ENCODE peak calls at places on chromosome 21, in eight cellular contexts. U is H1; R is GOT3; T is GM12865; W is LoVo; D is AG09319; G is astrocyte; S is CD8-positive, alpha-beta T cell. F is an unnamed sample.

GRCh38 chr21:42411197-42411869 is 7.6 kb downstream of the UBASH3A start:
- DNase-seq in U (no peak), R (no peak), T (no peak), W (no peak), D (no peak), G (no peak), S (peak), F (no peak)

GRCh38 chr21:37365657-37366487 is 701 bp upstream of the DYRK1A start:
- DNase-seq in U (no peak), R (no peak), T (peak), W (peak), D (no peak), G (peak), S (peak), F (no peak)

GRCh38 chr21:46084709-46085108 is 13.2 kb upstream of the COL6A2 start:
- DNase-seq in U (no peak), R (no peak), T (no peak), W (no peak), D (no peak), G (no peak), S (no peak), F (no peak)

GRCh38 chr21:18023099-18023498 is 203.9 kb upstream of the C21orf91 start:
- DNase-seq in U (no peak), R (no peak), T (no peak), W (no peak), D (no peak), G (no peak), S (no peak), F (no peak)

GRCh38 chr21:31329431-31330143 is 14.5 kb downstream of the TIAM1 start:
- DNase-seq in U (no peak), R (no peak), T (peak), W (no peak), D (no peak), G (no peak), S (no peak), F (no peak)

GRCh38 chr21:43603641-43604504 is 55.4 kb downstream of the HSF2BP start:
- DNase-seq in U (no peak), R (no peak), T (no peak), W (no peak), D (no peak), G (peak), S (no peak), F (no peak)

GRCh38 chr21:32819702-32820101 is 48.1 kb upstream of the PAXBP1 start:
- DNase-seq in U (no peak), R (peak), T (no peak), W (no peak), D (peak), G (peak), S (no peak), F (peak)

GRCh38 chr21:15289246-15289645 is 224.4 kb upstream of the NRIP1 start:
- DNase-seq in U (no peak), R (no peak), T (no peak), W (no peak), D (no peak), G (no peak), S (no peak), F (no peak)

GRCh38 chr21:10511116-10511515 is 10.3 kb upstream of the TPTE start:
- DNase-seq in U (no peak), R (no peak), T (no peak), W (no peak), D (no peak), G (no peak), S (no peak), F (no peak)

GRCh38 chr21:38534591-38534990 is 36.3 kb upstream of the ERG start:
- DNase-seq in U (no peak), R (no peak), T (no peak), W (no peak), D (no peak), G (no peak), S (no peak), F (no peak)

GRCh38 chr21:37060296-37060695 is 12.6 kb downstream of the PIGP start:
- DNase-seq in U (peak), R (peak), T (no peak), W (peak), D (peak), G (peak), S (no peak), F (peak)

GRCh38 chr21:41562101-41563000 is 54.4 kb upstream of the TMPRSS2 start:
- DNase-seq in U (no peak), R (no peak), T (no peak), W (no peak), D (no peak), G (no peak), S (no peak), F (peak)

GRCh38 chr21:18253252-18253651 is 8.6 kb downstream of the CHODL start:
- DNase-seq in U (no peak), R (no peak), T (no peak), W (no peak), D (no peak), G (no peak), S (no peak), F (no peak)

GRCh38 chr21:25283720-25284119 is 323.6 kb downstream of the MRPL39 start:
- DNase-seq in U (no peak), R (no peak), T (peak), W (no peak), D (peak), G (peak), S (no peak), F (peak)

GRCh38 chr21:44370027-44370735 is 16.8 kb downstream of the TRPM2 start:
- DNase-seq in U (no peak), R (peak), T (no peak), W (peak), D (no peak), G (peak), S (no peak), F (peak)

GRCh38 chr21:27101533-27101932 is 134.6 kb upstream of the ADAMTS5 start:
- DNase-seq in U (no peak), R (no peak), T (no peak), W (no peak), D (no peak), G (no peak), S (no peak), F (no peak)

GRCh38 chr21:41865002-41865777 is 14.0 kb downstream of the PRDM15 start:
- DNase-seq in U (no peak), R (no peak), T (peak), W (no peak), D (no peak), G (no peak), S (no peak), F (no peak)

GRCh38 chr21:45972716-45973474 is 8.7 kb upstream of the COL6A1 start:
- DNase-seq in U (no peak), R (no peak), T (no peak), W (no peak), D (peak), G (peak), S (no peak), F (peak)

GRCh38 chr21:15495965-15496364 is 233.8 kb upstream of the USP25 start:
- DNase-seq in U (no peak), R (no peak), T (no peak), W (peak), D (no peak), G (peak), S (no peak), F (no peak)

GRCh38 chr21:43331962-43332458 is 94.9 kb downstream of the SIK1 start:
- DNase-seq in U (no peak), R (no peak), T (no peak), W (no peak), D (no peak), G (peak), S (no peak), F (no peak)

GRCh38 chr21:42616366-42617340 is 36.8 kb upstream of the PDE9A start:
- DNase-seq in U (no peak), R (no peak), T (no peak), W (no peak), D (no peak), G (no peak), S (peak), F (no peak)

GRCh38 chr21:42343963-42344510 is 6.8 kb downstream of the TFF2 start:
- DNase-seq in U (no peak), R (no peak), T (no peak), W (no peak), D (no peak), G (no peak), S (no peak), F (no peak)

GRCh38 chr21:39182016-39182415 is 1.2 kb downstream of the PSMG1 start:
- DNase-seq in U (no peak), R (no peak), T (no peak), W (no peak), D (no peak), G (no peak), S (no peak), F (no peak)

GRCh38 chr21:41883582-41883981 is 4.4 kb upstream of the PRDM15 start:
- DNase-seq in U (no peak), R (no peak), T (no peak), W (no peak), D (no peak), G (no peak), S (no peak), F (no peak)

GRCh38 chr21:21851657-21852056 is 853.4 kb downstream of the NCAM2 start:
- DNase-seq in U (no peak), R (no peak), T (no peak), W (no peak), D (no peak), G (peak), S (no peak), F (no peak)

GRCh38 chr21:28445081-28445830 is 547.4 kb downstream of the LTN1 start:
- DNase-seq in U (no peak), R (no peak), T (no peak), W (no peak), D (no peak), G (peak), S (no peak), F (no peak)

GRCh38 chr21:15061747-15062146 is 3.1 kb downstream of the NRIP1 start:
- DNase-seq in U (no peak), R (no peak), T (no peak), W (no peak), D (no peak), G (no peak), S (no peak), F (no peak)

GRCh38 chr21:45613396-45613795 is 30.1 kb upstream of the PCBP3 start:
- DNase-seq in U (no peak), R (no peak), T (no peak), W (no peak), D (no peak), G (no peak), S (no peak), F (no peak)

GRCh38 chr21:41975391-41976272 is 21.8 kb upstream of the C2CD2 start:
- DNase-seq in U (no peak), R (no peak), T (no peak), W (no peak), D (no peak), G (no peak), S (no peak), F (no peak)

GRCh38 chr21:44423312-44423821 is 31.9 kb upstream of the LRRC3 start:
- DNase-seq in U (no peak), R (no peak), T (peak), W (no peak), D (no peak), G (no peak), S (no peak), F (no peak)

GRCh38 chr21:45889115-45889708 is 92.4 kb upstream of the COL6A1 start:
- DNase-seq in U (no peak), R (no peak), T (no peak), W (no peak), D (no peak), G (no peak), S (no peak), F (no peak)

GRCh38 chr21:45920824-45921600 is 60.6 kb upstream of the COL6A1 start:
- DNase-seq in U (no peak), R (no peak), T (no peak), W (no peak), D (no peak), G (no peak), S (no peak), F (no peak)

GRCh38 chr21:44298301-44298700 is 1.6 kb upstream of the PFKL start:
- DNase-seq in U (no peak), R (no peak), T (peak), W (no peak), D (no peak), G (no peak), S (no peak), F (no peak)